ENCODE peak calls at places on chromosomes 4 and X, in four cellular contexts. One of them, this sample, is unnamed. For H3K4me1, the result is how much of the 10 kb centered on the place peaks cover.

GRCh38 chrX:54509401-54509800 is 13.4 kb upstream of the FGD1 start:
- DNase-seq in HepG2: no peak
- DNase-seq in neural progenitor cell: no peak
- DNase-seq in fibroblast of lung: no peak
- DNase-seq in this sample: no peak

GRCh38 chr4:106355193-106355592 is 13.4 kb downstream of the GIMD1 start:
- DNase-seq in HepG2: no peak
- DNase-seq in neural progenitor cell: no peak
- DNase-seq in fibroblast of lung: no peak
- DNase-seq in this sample: no peak

GRCh38 chr4:122764071-122764807 is 31.7 kb downstream of the BBS12 start:
- DNase-seq in HepG2: no peak
- DNase-seq in neural progenitor cell: no peak
- DNase-seq in fibroblast of lung: peak
- DNase-seq in this sample: no peak

GRCh38 chr4:26763649-26764048 is 97.0 kb upstream of the STIM2 start:
- DNase-seq in HepG2: no peak
- DNase-seq in neural progenitor cell: no peak
- DNase-seq in fibroblast of lung: no peak
- DNase-seq in this sample: no peak

GRCh38 chr4:66558651-66559050 is 888.4 kb upstream of the EPHA5 start:
- DNase-seq in HepG2: no peak
- DNase-seq in neural progenitor cell: no peak
- DNase-seq in fibroblast of lung: no peak
- DNase-seq in this sample: no peak

GRCh38 chr4:38805530-38806145 is 1.0 kb upstream of the TLR1 start:
- DNase-seq in HepG2: no peak
- DNase-seq in neural progenitor cell: no peak
- DNase-seq in fibroblast of lung: no peak
- DNase-seq in this sample: no peak

GRCh38 chrX:123153846-123154335 is 30.2 kb upstream of the GRIA3 start:
- DNase-seq in HepG2: no peak
- DNase-seq in neural progenitor cell: no peak
- DNase-seq in fibroblast of lung: no peak
- DNase-seq in this sample: no peak

GRCh38 chrX:131881194-131881593 is 141.9 kb upstream of the STK26 start:
- DNase-seq in HepG2: no peak
- DNase-seq in neural progenitor cell: peak
- DNase-seq in fibroblast of lung: no peak
- DNase-seq in this sample: no peak

GRCh38 chr4:39446842-39447573 is 11.7 kb downstream of the RPL9 start:
- DNase-seq in HepG2: no peak
- DNase-seq in neural progenitor cell: peak
- DNase-seq in fibroblast of lung: peak
- DNase-seq in this sample: no peak

GRCh38 chrX:42732506-42732905 is 45.5 kb downstream of the PPP1R2C start:
- DNase-seq in HepG2: no peak
- DNase-seq in neural progenitor cell: no peak
- DNase-seq in fibroblast of lung: peak
- DNase-seq in this sample: no peak

GRCh38 chr4:189021831-189022230 is 882.6 kb downstream of the TRIML1 start:
- DNase-seq in HepG2: no peak
- DNase-seq in neural progenitor cell: peak
- DNase-seq in fibroblast of lung: peak
- DNase-seq in this sample: no peak

GRCh38 chrX:120732461-120732860 is 102.6 kb upstream of the C1GALT1C1 start:
- DNase-seq in HepG2: no peak
- DNase-seq in neural progenitor cell: no peak
- DNase-seq in fibroblast of lung: no peak
- DNase-seq in this sample: no peak

GRCh38 chr4:95729596-95729995 is 110.3 kb upstream of the PDHA2 start:
- DNase-seq in HepG2: no peak
- DNase-seq in neural progenitor cell: peak
- DNase-seq in fibroblast of lung: no peak
- DNase-seq in this sample: no peak

GRCh38 chr4:53592686-53593641 is 1.7 kb upstream of the LNX1 start:
- DNase-seq in HepG2: no peak
- DNase-seq in neural progenitor cell: peak
- DNase-seq in fibroblast of lung: no peak
- DNase-seq in this sample: peak

GRCh38 chrX:75107863-75108509 is 48.1 kb downstream of the ABCB7 start:
- DNase-seq in HepG2: no peak
- DNase-seq in neural progenitor cell: no peak
- DNase-seq in fibroblast of lung: no peak
- DNase-seq in this sample: no peak

GRCh38 chrX:68822641-68823410 is 6.0 kb upstream of the EFNB1 start:
- DNase-seq in HepG2: peak
- DNase-seq in neural progenitor cell: peak
- DNase-seq in fibroblast of lung: peak
- DNase-seq in this sample: no peak

GRCh38 chr4:41339812-41340809 is 83.4 kb downstream of the UCHL1 start:
- DNase-seq in HepG2: no peak
- DNase-seq in neural progenitor cell: peak
- DNase-seq in fibroblast of lung: peak
- DNase-seq in this sample: no peak

GRCh38 chr4:76301068-76301774 is 5.3 kb upstream of the STBD1 start:
- DNase-seq in HepG2: peak
- DNase-seq in neural progenitor cell: no peak
- DNase-seq in fibroblast of lung: peak
- DNase-seq in this sample: peak

GRCh38 chrX:130975947-130976346 is 72.9 kb upstream of the ENOX2 start:
- DNase-seq in HepG2: peak
- DNase-seq in neural progenitor cell: peak
- DNase-seq in fibroblast of lung: peak
- DNase-seq in this sample: peak

GRCh38 chr4:138938371-138938699 is 77.2 kb upstream of the NOCT start:
- DNase-seq in HepG2: peak
- DNase-seq in neural progenitor cell: peak
- DNase-seq in fibroblast of lung: peak
- DNase-seq in this sample: no peak

GRCh38 chrX:109830704-109831206 is 97.7 kb upstream of the ACSL4 start:
- DNase-seq in HepG2: peak
- DNase-seq in neural progenitor cell: no peak
- DNase-seq in fibroblast of lung: peak
- DNase-seq in this sample: no peak

GRCh38 chr4:39613093-39613656 is 25.5 kb downstream of the SMIM14 start:
- DNase-seq in HepG2: peak
- DNase-seq in neural progenitor cell: no peak
- DNase-seq in fibroblast of lung: peak
- DNase-seq in this sample: no peak

GRCh38 chr4:48015678-48016077 is 803 bp downstream of the CNGA1 start:
- DNase-seq in HepG2: no peak
- DNase-seq in neural progenitor cell: no peak
- DNase-seq in fibroblast of lung: no peak
- DNase-seq in this sample: no peak

GRCh38 chrX:66622209-66622608 is 16.7 kb downstream of the EDA2R start:
- DNase-seq in HepG2: no peak
- DNase-seq in neural progenitor cell: no peak
- DNase-seq in fibroblast of lung: no peak
- DNase-seq in this sample: no peak

GRCh38 chr4:82900016-82900334 is 560 bp upstream of the THAP9 start:
- DNase-seq in HepG2: no peak
- DNase-seq in neural progenitor cell: peak
- DNase-seq in fibroblast of lung: no peak
- DNase-seq in this sample: no peak

GRCh38 chrX:15336023-15336413 is 695 bp upstream of the PIGA start:
- DNase-seq in HepG2: no peak
- DNase-seq in neural progenitor cell: peak
- DNase-seq in fibroblast of lung: peak
- DNase-seq in this sample: peak

GRCh38 chrX:115690554-115691216 is 129.7 kb downstream of the PLS3 start:
- DNase-seq in HepG2: peak
- DNase-seq in neural progenitor cell: peak
- DNase-seq in fibroblast of lung: peak
- DNase-seq in this sample: peak

GRCh38 chrX:134148293-134148692 is 88.7 kb upstream of the CCDC160 start:
- DNase-seq in HepG2: no peak
- DNase-seq in neural progenitor cell: no peak
- DNase-seq in fibroblast of lung: no peak
- DNase-seq in this sample: no peak

GRCh38 chr4:103915224-103915869 is 195.6 kb upstream of the TACR3 start:
- DNase-seq in HepG2: peak
- DNase-seq in neural progenitor cell: peak
- DNase-seq in fibroblast of lung: peak
- DNase-seq in this sample: no peak

GRCh38 chrX:108001218-108001814 is 19.1 kb upstream of the TEX13B start:
- DNase-seq in HepG2: peak
- DNase-seq in neural progenitor cell: peak
- DNase-seq in fibroblast of lung: peak
- DNase-seq in this sample: peak

GRCh38 chr4:24394041-24394440 is 190.3 kb downstream of the DHX15 start:
- DNase-seq in HepG2: no peak
- DNase-seq in neural progenitor cell: no peak
- DNase-seq in fibroblast of lung: peak
- DNase-seq in this sample: no peak

GRCh38 chrX:38045697-38046096 is 39.3 kb downstream of the SYTL5 start:
- DNase-seq in HepG2: no peak
- DNase-seq in neural progenitor cell: no peak
- DNase-seq in fibroblast of lung: no peak
- DNase-seq in this sample: no peak

GRCh38 chr4:7134737-7135388 is 57.5 kb upstream of the SORCS2 start:
- DNase-seq in HepG2: no peak
- DNase-seq in neural progenitor cell: no peak
- DNase-seq in fibroblast of lung: peak
- DNase-seq in this sample: no peak

GRCh38 chr4:4555916-4556315 is 14.1 kb upstream of the STX18 start:
- DNase-seq in HepG2: peak
- DNase-seq in neural progenitor cell: no peak
- DNase-seq in fibroblast of lung: peak
- DNase-seq in this sample: peak

GRCh38 chr4:30768278-30768677 is 48.1 kb downstream of the PCDH7 start:
- DNase-seq in HepG2: no peak
- DNase-seq in neural progenitor cell: no peak
- DNase-seq in fibroblast of lung: no peak
- DNase-seq in this sample: no peak
- H3K4me2 ChIP-seq in HepG2: no peak
- H3K4me2 ChIP-seq in neural progenitor cell: no peak
- H3K4me2 ChIP-seq in fibroblast of lung: no peak
- H3K4me2 ChIP-seq in this sample: no peak

GRCh38 chrX:49878128-49878833 is 1.0 kb upstream of the USP27X start:
- DNase-seq in HepG2: no peak
- DNase-seq in neural progenitor cell: peak
- DNase-seq in fibroblast of lung: no peak
- DNase-seq in this sample: no peak

GRCh38 chrX:49879656-49880277 is 483 bp downstream of the USP27X start:
- DNase-seq in HepG2: no peak
- DNase-seq in neural progenitor cell: no peak
- DNase-seq in fibroblast of lung: no peak
- DNase-seq in this sample: no peak

GRCh38 chrX:49880668-49881067 is 1.4 kb downstream of the USP27X start:
- DNase-seq in HepG2: no peak
- DNase-seq in neural progenitor cell: no peak
- DNase-seq in fibroblast of lung: no peak
- DNase-seq in this sample: no peak

GRCh38 chrX:49877397-49878101 is 1.7 kb upstream of the USP27X start:
- DNase-seq in HepG2: peak
- DNase-seq in neural progenitor cell: no peak
- DNase-seq in fibroblast of lung: no peak
- DNase-seq in this sample: no peak

DNA sequence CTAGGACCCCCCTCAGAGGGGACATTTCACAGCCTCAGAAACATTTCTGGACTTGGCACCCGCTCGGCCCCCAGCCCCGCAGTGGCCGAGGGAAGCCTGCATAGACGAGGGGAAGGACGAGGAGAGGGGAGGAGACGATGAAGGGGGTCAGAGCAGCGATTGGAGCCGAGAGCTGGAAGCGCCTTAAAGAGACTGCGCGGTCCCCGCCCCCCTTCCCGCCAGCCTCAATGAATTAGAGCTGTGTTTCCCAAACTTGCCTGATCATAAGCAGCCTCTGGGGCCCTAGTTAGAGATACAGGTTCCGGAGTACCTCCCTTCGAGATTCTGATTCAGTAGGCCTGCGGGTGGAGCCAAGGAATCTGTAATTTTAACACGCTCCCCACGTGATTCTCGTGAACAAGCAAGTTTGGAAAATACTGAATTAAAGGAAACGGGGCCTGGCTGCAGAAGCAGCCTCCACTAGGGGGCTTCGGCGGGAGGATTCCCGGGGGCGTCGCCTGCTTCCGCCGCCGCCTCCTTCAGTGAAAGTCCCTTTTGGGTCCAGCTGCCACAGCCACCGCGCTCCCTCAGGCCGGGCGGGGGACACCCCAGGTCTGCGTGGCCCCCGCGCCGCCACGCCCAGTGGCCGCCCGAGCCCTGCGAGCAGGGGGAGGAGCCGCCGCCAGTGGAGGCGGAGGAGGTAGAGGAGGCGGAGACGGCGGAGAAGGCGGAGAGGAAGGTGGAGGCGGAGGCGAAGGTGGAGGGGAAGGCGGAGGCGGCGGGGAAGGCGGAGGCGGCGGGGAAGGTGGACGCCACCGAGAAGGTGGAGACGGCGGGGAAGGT is at the start of gene USP27X:
- DNase-seq in HepG2: peak
- DNase-seq in neural progenitor cell: peak
- DNase-seq in fibroblast of lung: peak
- DNase-seq in this sample: peak
- TF ChIP-seq CTCF in HepG2: peak
- TF ChIP-seq CTCF in neural progenitor cell: peak
- TF ChIP-seq CTCF in fibroblast of lung: peak
- TF ChIP-seq CTCF in this sample: peak

GRCh38 chr4:78323439-78323838 is 228.1 kb upstream of the ANXA3 start:
- DNase-seq in HepG2: no peak
- DNase-seq in neural progenitor cell: peak
- DNase-seq in fibroblast of lung: no peak
- DNase-seq in this sample: no peak
- H3K4me1 ChIP-seq in HepG2: under half
- H3K4me1 ChIP-seq in neural progenitor cell: under half
- H3K4me1 ChIP-seq in fibroblast of lung: under half
- H3K4me1 ChIP-seq in this sample: under half

DNA sequence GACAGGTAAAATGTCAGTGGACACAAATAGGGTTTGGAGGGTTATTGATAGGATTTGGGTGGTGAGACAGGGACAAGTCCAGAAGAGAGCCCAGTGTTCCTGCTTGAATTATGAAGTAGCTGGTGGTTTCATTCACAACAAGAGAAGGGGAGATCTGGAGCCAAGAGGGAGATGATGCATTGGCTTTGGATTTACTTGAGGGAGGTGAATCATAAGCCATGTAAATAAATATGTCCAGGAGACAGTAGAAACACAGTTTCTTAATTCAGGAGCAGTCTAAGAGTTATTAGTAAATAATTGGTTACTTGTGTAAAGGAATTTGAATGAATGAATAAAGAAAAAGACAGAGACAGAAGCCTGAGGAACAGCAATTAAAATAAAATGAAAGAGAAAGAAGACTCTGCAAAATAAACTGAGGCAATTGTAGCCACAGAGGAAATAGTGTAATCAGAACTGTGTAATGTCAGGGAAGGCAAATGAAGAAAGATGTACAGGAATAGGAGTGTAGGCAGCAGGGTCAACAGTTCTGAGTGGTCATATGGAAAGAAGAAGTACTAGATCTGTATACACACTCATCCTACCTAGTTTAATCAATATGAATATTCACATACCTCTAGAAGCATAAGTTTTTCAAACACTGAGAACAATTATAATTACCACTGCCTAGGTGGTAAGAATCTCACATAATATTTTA is 50.2 kb upstream of the CXCL8 start:
- DNase-seq in HepG2: no peak
- DNase-seq in neural progenitor cell: no peak
- DNase-seq in fibroblast of lung: peak
- DNase-seq in this sample: no peak
- H3K4me2 ChIP-seq in HepG2: no peak
- H3K4me2 ChIP-seq in neural progenitor cell: no peak
- H3K4me2 ChIP-seq in fibroblast of lung: no peak
- H3K4me2 ChIP-seq in this sample: no peak